ENCODE peak calls at places on chromosomes 11 and 22, in four cellular contexts. H is nephron progenitor cell, M is GM12865, E is adrenal gland. F is an unnamed sample.

GRCh38 chr22:48320048-48320655 is 1507.5 kb downstream of the BRD1 start:
- DNase-seq in H (no peak), M (no peak), E (no peak), F (no peak)

GRCh38 chr11:67436459-67437081 is 912 bp downstream of the PTPRCAP start:
- DNase-seq in H (no peak), M (peak; percentile 93), E (no peak), F (peak; percentile 59)

GRCh38 chr11:65850217-65851082 is 7.5 kb downstream of the CFL1 start:
- DNase-seq in H (no peak), M (peak; percentile 21), E (no peak), F (no peak)

GRCh38 chr11:68684385-68685356 is at the start of gene GAL:
- DNase-seq in H (peak; percentile 61), M (no peak), E (no peak), F (peak; percentile 61)

GRCh38 chr11:82980292-82980691 is 78.8 kb downstream of the DDIAS start:
- DNase-seq in H (no peak), M (no peak), E (no peak), F (no peak)

GRCh38 chr22:39729141-39729934 is 158.8 kb downstream of the CACNA1I start:
- DNase-seq in H (no peak), M (no peak), E (no peak), F (no peak)

GRCh38 chr11:121351089-121351488 is 58.5 kb downstream of the SC5D start:
- DNase-seq in H (no peak), M (no peak), E (no peak), F (no peak)

GRCh38 chr11:45652781-45653180 is 12.6 kb downstream of the CHST1 start:
- DNase-seq in H (no peak), M (no peak), E (no peak), F (no peak)

GRCh38 chr11:31809857-31810778 is 1.0 kb downstream of the PAX6 start:
- DNase-seq in H (peak; percentile 69), M (no peak), E (no peak), F (peak; percentile 71)

GRCh38 chr11:93751001-93751400 is 9.5 kb downstream of the C11orf54 start:
- DNase-seq in H (no peak), M (no peak), E (no peak), F (no peak)

GRCh38 chr22:45863981-45864751 is 112.8 kb downstream of the WNT7B start:
- DNase-seq in H (peak; percentile 91), M (peak; percentile 61), E (peak; percentile 52), F (peak; percentile 91)

GRCh38 chr22:45441158-45441557 is 27.7 kb downstream of the RIBC2 start:
- DNase-seq in H (peak; percentile 53), M (peak; percentile 58), E (peak; percentile 40), F (peak; percentile 71)

GRCh38 chr22:18966748-18967147 is 30.7 kb upstream of the PRODH start:
- DNase-seq in H (no peak), M (no peak), E (no peak), F (no peak)

GRCh38 chr22:44623771-44624510 is 78.1 kb upstream of the PRR5 start:
- DNase-seq in H (peak; percentile 55), M (peak; percentile 34), E (no peak), F (peak; percentile 74)

GRCh38 chr22:21102659-21103267 is 57.0 kb downstream of the LRRC74B start:
- DNase-seq in H (peak; percentile 93), M (peak; percentile 77), E (peak; percentile 71), F (peak; percentile 91)

GRCh38 chr22:20607157-20607907 is 99.9 kb downstream of the MED15 start:
- DNase-seq in H (peak; percentile 40), M (no peak), E (no peak), F (peak; percentile 58)

GRCh38 chr11:74896311-74896710 is 52.6 kb downstream of the XRRA1 start:
- DNase-seq in H (no peak), M (no peak), E (no peak), F (no peak)

GRCh38 chr11:35334385-35335090 is 84.8 kb downstream of the SLC1A2 start:
- DNase-seq in H (no peak), M (peak; percentile 74), E (no peak), F (no peak)

GRCh38 chr11:32045456-32045855 is 45.4 kb upstream of the RCN1 start:
- DNase-seq in H (no peak), M (no peak), E (no peak), F (no peak)

GRCh38 chr11:110429614-110430266 is at the start of gene FDX1:
- DNase-seq in H (peak; percentile 89), M (peak; percentile 87), E (peak; percentile 90), F (peak; percentile 95)

GRCh38 chr11:123545726-123546125 is 108.7 kb downstream of the SCN3B start:
- DNase-seq in H (no peak), M (no peak), E (no peak), F (no peak)

GRCh38 chr11:62071408-62071807 is 52.4 kb upstream of the INCENP start:
- DNase-seq in H (no peak), M (no peak), E (no peak), F (no peak)

GRCh38 chr11:121329786-121330395 is 37.3 kb downstream of the SC5D start:
- DNase-seq in H (no peak), M (no peak), E (no peak), F (no peak)

GRCh38 chr22:43510226-43511070 is 98.6 kb downstream of the MPPED1 start:
- DNase-seq in H (no peak), M (no peak), E (no peak), F (no peak)

GRCh38 chr11:119103793-119104192 is 2.1 kb upstream of the DPAGT1 start:
- DNase-seq in H (no peak), M (no peak), E (no peak), F (peak; percentile 41)

GRCh38 chr22:50530857-50531545 is 1.2 kb upstream of the TYMP start:
- DNase-seq in H (peak; percentile 70), M (peak; percentile 96), E (peak; percentile 78), F (peak; percentile 74)

GRCh38 chr11:58650496-58650895 is 28.0 kb downstream of the CNTF start:
- DNase-seq in H (no peak), M (no peak), E (no peak), F (no peak)

GRCh38 chr11:100004541-100004940 is 682.5 kb upstream of the ARHGAP42 start:
- DNase-seq in H (no peak), M (no peak), E (no peak), F (no peak)

GRCh38 chr11:2675540-2675939 is 24.3 kb downstream of the KCNQ1OT1 start:
- DNase-seq in H (no peak), M (no peak), E (peak; percentile 31), F (no peak)

GRCh38 chr11:69293087-69293486 is 868 bp upstream of the MYEOV start:
- DNase-seq in H (no peak), M (no peak), E (no peak), F (no peak)

GRCh38 chr11:112583246-112583893 is 322.7 kb upstream of the PLET1 start:
- DNase-seq in H (no peak), M (peak; percentile 93), E (no peak), F (no peak)

GRCh38 chr11:103806130-103806900 is 230.1 kb upstream of the DDI1 start:
- DNase-seq in H (no peak), M (peak; percentile 7), E (no peak), F (no peak)

GRCh38 chr11:6298605-6299004 is 21.7 kb downstream of the CAVIN3 start:
- DNase-seq in H (peak; percentile 46), M (peak; percentile 55), E (peak; percentile 24), F (peak; percentile 55)

GRCh38 chr11:112961146-112961668 is at the start of gene NCAM1:
- DNase-seq in H (peak; percentile 96), M (peak; percentile 12), E (peak; percentile 89), F (peak; percentile 99)

GRCh38 chr11:67583319-67584204 is at the start of gene GSTP1:
- DNase-seq in H (peak; percentile 93), M (peak; percentile 91), E (peak; percentile 89), F (peak; percentile 95)

GRCh38 chr11:11211186-11211585 is 141.9 kb downstream of the CSNK2A3 start:
- DNase-seq in H (no peak), M (no peak), E (no peak), F (no peak)

GRCh38 chr11:17207317-17208256 is at the start of gene PIK3C2A:
- DNase-seq in H (peak; percentile 98), M (peak; percentile 96), E (peak; percentile 96), F (peak; percentile 98)

GRCh38 chr11:60607483-60607882 is 91.9 kb upstream of the MS4A8 start:
- DNase-seq in H (no peak), M (no peak), E (no peak), F (no peak)
- TF ChIP-seq CTCF in H (peak; percentile 31), M (peak; percentile 1), E (no peak), F (peak; percentile 72)

DNA sequence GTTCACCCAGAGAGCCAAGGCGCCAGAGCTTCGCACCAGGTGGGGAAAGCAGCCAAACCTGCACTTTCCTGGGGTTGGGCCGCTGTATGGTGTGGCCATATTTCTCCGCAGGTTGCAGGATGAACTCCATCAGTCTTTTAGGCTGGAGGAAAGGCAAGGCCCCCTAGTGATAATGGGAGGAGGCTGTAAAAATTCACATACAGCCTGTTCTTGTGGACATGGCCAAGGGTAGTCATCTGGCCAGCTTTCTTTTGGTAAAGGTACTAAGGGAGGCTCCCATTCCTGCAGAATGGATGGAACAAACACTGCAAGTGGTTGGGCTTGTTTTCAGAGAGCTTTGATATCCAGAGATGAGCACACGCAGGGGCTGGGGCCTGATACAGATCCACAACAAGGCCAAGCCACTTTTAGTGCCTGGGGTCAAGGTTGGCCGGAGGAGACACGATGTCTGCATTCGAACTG is 29.6 kb downstream of the C22orf31 start:
- DNase-seq in H (no peak), M (no peak), E (no peak), F (no peak)
- TF ChIP-seq CTCF in H (no peak), M (no peak), E (no peak), F (no peak)

GRCh38 chr11:41404109-41404508 is 55.3 kb downstream of the LRRC4C start:
- DNase-seq in H (no peak), M (no peak), E (no peak), F (no peak)
- TF ChIP-seq CTCF in H (no peak), M (no peak), E (no peak), F (no peak)

GRCh38 chr11:694563-695331 is at the start of gene DEAF1:
- DNase-seq in H (peak; percentile 99), M (peak; percentile 99), E (peak; percentile 99), F (peak; percentile 100)

GRCh38 chr11:697028-697491 is 1.4 kb downstream of the TMEM80 start:
- DNase-seq in H (no peak), M (peak; percentile 41), E (no peak), F (no peak)

GRCh38 chr11:695606-696381 is at the start of gene TMEM80:
- DNase-seq in H (peak; percentile 99), M (peak; percentile 99), E (peak; percentile 99), F (peak; percentile 100)

GRCh38 chr11:693887-694562 is 997 bp downstream of the DEAF1 start:
- DNase-seq in H (no peak), M (no peak), E (peak; percentile 53), F (no peak)

DNA sequence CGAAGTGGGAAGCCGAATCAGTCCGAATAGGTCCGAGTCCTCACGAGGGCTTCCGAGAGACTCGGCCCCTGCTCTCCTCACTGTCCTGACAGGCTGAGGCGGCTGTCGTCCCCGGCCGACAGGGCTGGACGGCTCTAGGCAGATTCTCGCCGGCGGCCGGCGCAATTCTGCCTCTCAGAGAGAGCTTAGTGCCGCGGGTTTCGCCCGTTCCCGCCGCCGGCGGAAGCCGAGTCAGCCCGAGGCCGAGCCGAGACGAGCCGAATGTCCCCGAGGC is 247 bp upstream of the DEAF1 start:
- DNase-seq in H (no peak), M (no peak), E (no peak), F (no peak)
- TF ChIP-seq CTCF in H (no peak), M (no peak), E (no peak), F (no peak)

GRCh38 chr11:4551346-4551979 is 6.5 kb downstream of the OR52M1 start:
- DNase-seq in H (no peak), M (peak; percentile 12), E (no peak), F (no peak)
- TF ChIP-seq CTCF in H (no peak), M (peak; percentile 34), E (no peak), F (peak; percentile 30)

GRCh38 chr11:44192701-44193100 is 97.2 kb downstream of the EXT2 start:
- DNase-seq in H (no peak), M (no peak), E (no peak), F (no peak)
- TF ChIP-seq CTCF in H (no peak), M (no peak), E (no peak), F (no peak)

F was measured in glutamatergic neuron.